ENCODE peak calls at places on chromosome 3, in eight cellular contexts. W is ovary; B is MM.1S; J is DND-41; P is upper lobe of left lung; H is keratinocyte; G is CD8-positive, alpha-beta T cell; Y is A549. N is an unnamed sample. For H3K4me1, the result is how much of the 10 kb centered on the place peaks cover.

GRCh38 chr3:172180473-172180872 is 141.1 kb downstream of the FNDC3B start:
- DNase-seq in W (no peak), J (no peak), G (no peak), B (no peak), P (no peak), H (no peak), Y (no peak), N (no peak)

GRCh38 chr3:187281191-187281714 is 10.3 kb downstream of the MASP1 start:
- DNase-seq in J (no peak), B (no peak), Y (no peak), P (no peak), H (no peak), W (no peak), G (no peak), N (no peak)

GRCh38 chr3:163562625-163563024 is 1515.7 kb downstream of the SI start:
- DNase-seq in Y (no peak), J (no peak), B (no peak), W (no peak), P (no peak), H (no peak), G (no peak), N (no peak)

GRCh38 chr3:142987707-142988106 is 13.7 kb upstream of the U2SURP start:
- DNase-seq in Y (no peak), B (peak), H (no peak), G (no peak), J (no peak), W (no peak), P (no peak), N (no peak)

GRCh38 chr3:120846073-120846472 is 61.9 kb upstream of the STXBP5L start:
- DNase-seq in P (no peak), Y (no peak), G (no peak), B (no peak), J (no peak), H (no peak), W (no peak), N (no peak)

GRCh38 chr3:20772869-20773268 is 586.9 kb upstream of the SGO1 start:
- DNase-seq in P (no peak), Y (no peak), W (no peak), J (no peak), H (no peak), G (no peak), B (no peak), N (no peak)

GRCh38 chr3:139906441-139906840 is 28.5 kb upstream of the CLSTN2 start:
- DNase-seq in H (peak), G (no peak), W (no peak), Y (peak), P (no peak), J (no peak), B (no peak), N (no peak)

GRCh38 chr3:171348121-171348520 is 112.1 kb downstream of the TNIK start:
- DNase-seq in Y (no peak), B (no peak), J (no peak), P (no peak), W (no peak), G (no peak), H (no peak), N (no peak)

GRCh38 chr3:159782724-159783421 is 205.8 kb upstream of the IL12A start:
- DNase-seq in B (no peak), H (no peak), J (no peak), P (no peak), G (no peak), Y (no peak), W (no peak), N (no peak)

GRCh38 chr3:108673988-108674661 is 83.1 kb downstream of the RETNLB start:
- DNase-seq in H (no peak), J (no peak), W (no peak), Y (no peak), G (no peak), P (no peak), B (no peak), N (no peak)

GRCh38 chr3:50138266-50139230 is 16.6 kb upstream of the SEMA3F start:
- DNase-seq in H (no peak), W (no peak), J (peak), B (no peak), Y (no peak), P (no peak), G (no peak), N (no peak)
- H3K27ac ChIP-seq in H (no peak), W (no peak), J (no peak), B (no peak), Y (no peak), P (no peak), G (no peak), N (no peak)

GRCh38 chr3:129018271-129018670 is 17.2 kb downstream of the EFCC1 start:
- DNase-seq in P (no peak), B (no peak), W (no peak), G (no peak), J (no peak), H (no peak), Y (no peak), N (no peak)
- H3K4me1 ChIP-seq in P (half or more), B (under half), W (under half), G (half or more), J (under half), H (under half), Y (under half), N (under half)

GRCh38 chr3:4849136-4849535 is 130.1 kb upstream of the BHLHE40 start:
- DNase-seq in J (no peak), G (no peak), Y (no peak), P (no peak), H (no peak), W (no peak), B (no peak), N (no peak)

GRCh38 chr3:4849739-4850138 is 129.5 kb upstream of the BHLHE40 start:
- DNase-seq in W (no peak), J (no peak), H (no peak), P (no peak), Y (no peak), G (no peak), B (no peak), N (no peak)

GRCh38 chr3:4848176-4848575 is 131.1 kb upstream of the BHLHE40 start:
- DNase-seq in J (no peak), G (no peak), H (no peak), P (no peak), B (no peak), W (no peak), Y (no peak), N (peak)

GRCh38 chr3:4850928-4851265 is 128.3 kb upstream of the BHLHE40 start:
- DNase-seq in H (no peak), G (no peak), Y (no peak), W (no peak), J (no peak), P (no peak), B (peak), N (no peak)

DNA sequence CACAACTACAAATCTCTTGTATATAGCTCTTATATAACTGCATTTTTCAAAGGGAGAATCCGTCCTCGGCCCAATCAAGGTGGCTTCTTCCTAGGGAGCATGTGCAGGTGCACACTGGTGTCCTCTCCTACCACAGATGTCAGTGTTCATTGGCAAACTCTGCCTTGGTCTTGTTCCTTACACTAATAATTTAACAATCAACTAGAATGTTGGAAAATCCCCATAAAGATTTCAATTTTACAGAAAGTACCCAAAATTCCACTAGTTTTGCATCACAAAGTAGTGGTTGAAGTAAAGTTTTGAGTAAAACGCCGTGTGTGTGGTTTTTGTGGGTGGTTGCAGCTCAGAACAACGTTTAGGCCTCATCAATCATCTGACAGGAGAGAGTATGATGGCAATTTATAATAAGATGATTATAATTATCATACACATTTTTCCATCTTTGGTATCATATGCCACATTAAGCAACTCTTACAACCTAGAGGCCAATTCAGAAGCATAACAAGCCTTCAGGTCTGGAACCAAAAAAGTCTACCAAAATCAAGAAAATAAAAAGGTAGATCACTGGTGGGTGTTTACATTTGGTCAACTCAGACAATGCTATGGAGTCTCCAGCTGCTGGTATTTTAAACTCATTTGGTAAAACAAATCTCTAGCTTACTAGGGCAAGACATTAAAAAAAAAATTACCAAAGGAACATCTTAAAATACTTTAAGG is 128.9 kb upstream of the BHLHE40 start:
- DNase-seq in B (no peak), Y (no peak), J (no peak), H (no peak), G (no peak), W (no peak), P (no peak), N (no peak)
- H3K27ac ChIP-seq in B (no peak), Y (no peak), J (no peak), H (no peak), G (peak), W (no peak), P (peak), N (no peak)

GRCh38 chr3:76827647-76828273 is 212.1 kb upstream of the ROBO2 start:
- DNase-seq in B (no peak), W (no peak), H (no peak), Y (no peak), G (no peak), P (no peak), J (no peak), N (no peak)
- H3K4me1 ChIP-seq in B (under half), W (under half), H (under half), Y (under half), G (under half), P (under half), J (under half), N (under half)

DNA sequence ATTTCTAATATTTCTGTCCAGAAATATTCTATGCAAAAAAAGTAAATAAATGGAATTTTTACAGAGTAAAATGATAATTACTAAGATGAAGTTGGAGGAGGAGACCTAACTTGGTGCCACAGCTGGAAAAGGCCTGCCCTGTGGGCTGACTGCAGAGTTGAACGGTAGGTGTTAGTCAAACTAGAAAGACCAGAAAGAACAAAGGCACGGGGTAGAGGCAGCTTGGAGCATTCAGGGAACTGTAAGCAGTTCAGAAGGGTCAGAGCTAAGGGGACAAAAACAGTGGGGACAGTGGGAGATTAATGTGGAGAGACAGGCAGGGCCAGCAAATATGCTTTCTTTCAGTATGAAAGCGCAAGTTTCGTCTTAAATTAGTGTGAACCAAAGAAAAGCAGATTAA is 39.3 kb upstream of the PTPRG start:
- DNase-seq in B (no peak), G (no peak), H (no peak), J (no peak), W (no peak), P (no peak), Y (no peak), N (no peak)
- H3K27ac ChIP-seq in B (no peak), G (no peak), H (no peak), J (no peak), W (no peak), P (no peak), Y (no peak), N (no peak)

DNA sequence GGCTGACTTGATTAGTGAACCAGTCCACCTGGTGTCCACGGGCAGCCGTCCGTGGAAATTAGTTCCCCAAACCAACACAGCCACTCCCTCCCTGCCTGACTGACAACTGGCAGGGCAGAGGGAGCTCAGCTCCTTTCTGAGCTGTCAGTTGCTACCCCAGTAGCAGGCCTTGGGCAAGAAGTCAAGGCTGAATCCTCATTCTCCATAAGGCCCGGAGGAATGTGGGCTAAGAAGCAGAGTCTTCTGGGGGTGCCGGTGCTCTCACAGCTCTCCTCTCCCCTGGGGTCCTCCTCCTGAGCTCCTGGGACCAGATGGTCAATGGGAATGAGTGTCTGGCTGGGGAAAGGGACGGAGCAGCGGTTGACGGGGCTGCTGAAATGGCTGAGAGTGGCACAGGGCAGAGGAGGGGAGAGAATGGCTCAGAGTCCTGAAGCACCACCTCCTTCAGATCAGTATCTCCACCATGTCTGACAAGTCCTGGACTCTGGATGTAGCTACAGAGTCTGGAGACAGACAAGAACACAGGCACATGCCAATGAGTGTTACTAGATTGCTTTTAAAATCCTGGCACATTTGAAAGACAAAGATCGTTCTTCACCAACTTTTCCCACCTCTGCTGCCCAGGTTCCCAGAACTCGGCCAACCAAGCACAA is 16.9 kb downstream of the AMOTL2 start:
- DNase-seq in P (peak), B (no peak), G (no peak), Y (no peak), H (no peak), J (no peak), W (no peak), N (no peak)
- H3K4me1 ChIP-seq in P (half or more), B (under half), G (under half), Y (half or more), H (half or more), J (under half), W (under half), N (under half)